ENCODE peak calls at places on chromosomes 6 and 20, in seven cellular contexts. P is cardiac fibroblast; Z is GM06990; L is heart right ventricle; U is CD8-positive, alpha-beta T cell; C is fibroblast of lung; B is AG09319. T is an unnamed sample.

GRCh38 chr20:63977392-63978276 is 1.8 kb downstream of the SAMD10 start:
- DNase-seq in P (peak), Z (no peak), L (peak), U (no peak), C (peak), B (no peak), T (no peak)

GRCh38 chr6:37171141-37171969 is 1.4 kb downstream of the PIM1 start:
- DNase-seq in P (peak), Z (peak), L (peak), U (no peak), C (no peak), B (no peak), T (peak)

GRCh38 chr6:25014806-25015560 is 79.2 kb upstream of the RIPOR2 start:
- DNase-seq in P (peak), Z (no peak), L (no peak), U (no peak), C (peak), B (peak), T (no peak)

GRCh38 chr6:4028051-4028450 is 50.9 kb downstream of the FAM217A start:
- DNase-seq in P (no peak), Z (no peak), L (no peak), U (no peak), C (no peak), B (no peak), T (no peak)

GRCh38 chr20:57075181-57075580 is 191.3 kb downstream of the BMP7 start:
- DNase-seq in P (no peak), Z (no peak), L (no peak), U (no peak), C (no peak), B (no peak), T (no peak)

GRCh38 chr6:154537942-154538341 is 27.5 kb upstream of the CNKSR3 start:
- DNase-seq in P (no peak), Z (no peak), L (no peak), U (no peak), C (peak), B (no peak), T (no peak)

GRCh38 chr20:58219342-58219700 is 9.1 kb downstream of the ANKRD60 start:
- DNase-seq in P (peak), Z (no peak), L (no peak), U (no peak), C (peak), B (no peak), T (no peak)

GRCh38 chr6:38420207-38420606 is 219.5 kb downstream of the BTBD9 start:
- DNase-seq in P (peak), Z (no peak), L (no peak), U (no peak), C (peak), B (no peak), T (no peak)

GRCh38 chr6:98824163-98824906 is 10.0 kb upstream of the POU3F2 start:
- DNase-seq in P (no peak), Z (no peak), L (no peak), U (no peak), C (no peak), B (no peak), T (peak)

GRCh38 chr20:63309261-63310071 is 16.5 kb downstream of the COL20A1 start:
- DNase-seq in P (peak), Z (no peak), L (peak), U (no peak), C (peak), B (no peak), T (peak)

GRCh38 chr6:96794980-96795379 is 42.3 kb downstream of the GPR63 start:
- DNase-seq in P (peak), Z (no peak), L (no peak), U (no peak), C (peak), B (no peak), T (no peak)

DNA sequence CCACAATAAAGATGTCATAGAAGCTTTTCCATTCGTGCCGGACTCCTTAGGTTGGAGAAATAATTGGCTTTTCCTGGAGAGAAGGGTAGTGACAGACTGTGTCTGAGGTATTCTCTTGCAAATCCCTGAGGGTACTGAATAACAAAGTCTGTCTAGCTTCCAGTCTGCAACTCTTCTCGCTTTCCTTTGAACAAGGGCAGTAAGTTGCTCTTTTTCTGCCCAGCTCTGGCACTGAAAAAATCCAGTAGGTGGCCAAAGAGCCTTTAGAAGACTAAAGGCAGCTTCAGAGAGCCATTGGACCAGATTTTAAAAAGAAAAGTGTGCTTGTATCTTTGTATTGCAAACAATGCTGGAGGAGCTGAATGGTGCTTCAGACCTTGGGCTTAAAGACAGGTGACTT is 20.7 kb upstream of the RREB1 start:
- DNase-seq in P (peak), Z (no peak), L (no peak), U (no peak), C (peak), B (no peak), T (no peak)
- TF ChIP-seq CTCF in P (peak), Z (peak), L (no peak), U (no peak), C (peak), B (peak), T (no peak)

GRCh38 chr6:41427642-41428401 is 92.4 kb downstream of the NCR2 start:
- DNase-seq in P (no peak), Z (peak), L (peak), U (no peak), C (no peak), B (no peak), T (peak)
- TF ChIP-seq CTCF in P (no peak), Z (no peak), L (peak), U (no peak), C (no peak), B (no peak), T (no peak)

GRCh38 chr6:11043552-11043960 is 549 bp downstream of the ELOVL2 start:
- DNase-seq in P (no peak), Z (peak), L (no peak), U (no peak), C (no peak), B (no peak), T (peak)

GRCh38 chr6:11042750-11043551 is 1.2 kb downstream of the ELOVL2 start:
- DNase-seq in P (peak), Z (no peak), L (peak), U (no peak), C (peak), B (no peak), T (peak)

GRCh38 chr6:11042025-11042749 is 1.9 kb downstream of the ELOVL2 start:
- DNase-seq in P (no peak), Z (no peak), L (no peak), U (no peak), C (no peak), B (no peak), T (no peak)

GRCh38 chr6:11044712-11045167 is 635 bp upstream of the ELOVL2 start:
- DNase-seq in P (no peak), Z (no peak), L (no peak), U (no peak), C (no peak), B (no peak), T (no peak)

GRCh38 chr6:11043961-11044711 is at the start of gene ELOVL2:
- DNase-seq in P (peak), Z (peak), L (peak), U (no peak), C (peak), B (no peak), T (peak)
- TF ChIP-seq CTCF in P (peak), Z (no peak), L (peak), U (peak), C (peak), B (peak), T (peak)

DNA sequence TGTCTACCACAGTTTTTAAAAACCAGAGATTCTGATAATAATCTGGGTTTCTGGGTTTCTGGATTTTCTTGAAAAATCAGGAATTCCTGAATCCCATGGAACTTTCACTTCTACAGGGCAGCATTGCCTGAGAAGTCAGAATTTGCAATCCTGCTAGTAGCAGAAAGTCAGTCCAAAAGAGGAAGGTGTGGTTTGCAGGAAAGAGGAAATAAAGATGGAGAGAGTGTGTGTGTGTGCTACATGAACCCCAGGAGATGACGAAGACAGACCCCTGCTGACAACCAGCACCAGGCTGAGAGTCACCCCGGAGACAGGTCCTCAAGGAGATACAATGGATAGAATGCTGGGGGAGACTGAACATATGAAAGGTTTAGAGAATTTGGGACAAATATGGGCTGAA is 44.9 kb downstream of the PRND start:
- DNase-seq in P (no peak), Z (no peak), L (no peak), U (no peak), C (no peak), B (no peak), T (no peak)
- TF ChIP-seq CTCF in P (no peak), Z (no peak), L (no peak), U (no peak), C (no peak), B (no peak), T (no peak)

DNA sequence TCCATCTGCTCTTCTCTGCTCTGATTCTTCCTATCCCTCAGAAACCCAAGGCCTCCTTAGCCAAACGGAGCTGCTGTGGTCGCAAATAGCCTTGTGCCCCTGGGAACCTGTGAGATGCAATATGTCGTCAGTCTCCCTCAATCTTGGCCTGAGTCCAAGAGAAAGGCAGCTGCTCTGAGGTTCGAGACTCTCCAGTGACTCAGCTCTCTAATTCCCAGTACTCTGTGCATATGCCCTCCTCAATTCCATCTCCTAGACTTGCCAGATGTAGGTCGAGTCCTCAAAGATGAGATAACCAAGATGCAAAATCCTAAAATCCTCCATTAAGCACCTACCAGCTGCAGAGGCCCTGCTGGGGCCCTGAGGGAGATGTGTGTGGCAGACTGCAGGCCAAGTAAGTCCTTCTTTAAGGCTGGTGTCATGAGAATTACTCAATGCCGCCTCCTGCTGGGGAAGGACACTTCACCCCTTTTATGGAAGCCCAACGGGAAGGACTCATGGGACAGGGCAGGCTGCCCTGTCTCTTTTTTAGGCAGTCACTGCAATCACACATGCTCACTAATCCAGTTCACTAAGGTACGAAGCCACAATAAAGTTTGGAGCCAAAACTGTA is 28.5 kb downstream of the C6orf15 start:
- DNase-seq in P (peak), Z (no peak), L (peak), U (no peak), C (peak), B (no peak), T (peak)
- TF ChIP-seq CTCF in P (peak), Z (peak), L (peak), U (no peak), C (peak), B (peak), T (peak)